ENCODE peak calls at places on chromosome 6, in six cellular contexts. E is stimulated activated CD8-positive, alpha-beta memory T cell treated with anti-CD3 and anti-CD28 coated beads, Interleukin-4, amount 100 ng/mL, for 24 hours; G is H9; K is GM12865; S is AG08396; M is effector memory CD4-positive, alpha-beta T cell. I is an unnamed sample.

GRCh38 chr6:157164972-157165371 is 158.3 kb downstream of the TMEM242 start:
- DNase-seq in E (no peak), G (no peak), K (no peak), S (no peak), M (no peak), I (no peak)

GRCh38 chr6:106309766-106310373 is 15.7 kb downstream of the ATG5 start:
- DNase-seq in E (no peak), G (no peak), K (no peak), S (peak), M (no peak), I (no peak)

GRCh38 chr6:47247227-47247797 is 62.4 kb downstream of the TNFRSF21 start:
- DNase-seq in E (no peak), G (no peak), K (peak), S (peak), M (no peak), I (no peak)

GRCh38 chr6:130965657-130966056 is 97.4 kb downstream of the EPB41L2 start:
- DNase-seq in E (no peak), G (no peak), K (no peak), S (peak), M (no peak), I (no peak)

GRCh38 chr6:144695858-144696533 is 410.9 kb downstream of the UTRN start:
- DNase-seq in E (no peak), G (no peak), K (no peak), S (no peak), M (no peak), I (no peak)

GRCh38 chr6:167530960-167531359 is 206.1 kb downstream of the TTLL2 start:
- DNase-seq in E (no peak), G (no peak), K (no peak), S (no peak), M (no peak), I (no peak)

GRCh38 chr6:42532038-42532669 is 31.7 kb upstream of the UBR2 start:
- DNase-seq in E (no peak), G (no peak), K (peak), S (peak), M (no peak), I (peak)

GRCh38 chr6:101666256-101666655 is 272.7 kb downstream of the GRIK2 start:
- DNase-seq in E (no peak), G (no peak), K (no peak), S (peak), M (no peak), I (peak)

GRCh38 chr6:56375806-56376205 is 128.4 kb upstream of the COL21A1 start:
- DNase-seq in E (no peak), G (no peak), K (no peak), S (no peak), M (no peak), I (no peak)

GRCh38 chr6:81736428-81736827 is 16.1 kb downstream of the TENT5A start:
- DNase-seq in E (no peak), G (no peak), K (no peak), S (no peak), M (no peak), I (no peak)

GRCh38 chr6:112017169-112017568 is 36.7 kb upstream of the CCN6 start:
- DNase-seq in E (no peak), G (no peak), K (no peak), S (no peak), M (no peak), I (no peak)

GRCh38 chr6:89257346-89257745 is 40.2 kb upstream of the GABRR1 start:
- DNase-seq in E (no peak), G (no peak), K (no peak), S (peak), M (no peak), I (no peak)

GRCh38 chr6:56571605-56572004 is 71.1 kb downstream of the DST start:
- DNase-seq in E (no peak), G (no peak), K (no peak), S (no peak), M (no peak), I (no peak)

GRCh38 chr6:163529605-163530004 is 115.1 kb downstream of the QKI start:
- DNase-seq in E (no peak), G (no peak), K (no peak), S (peak), M (no peak), I (peak)

GRCh38 chr6:149055195-149055899 is 262.2 kb upstream of the TAB2 start:
- DNase-seq in E (no peak), G (no peak), K (peak), S (no peak), M (no peak), I (no peak)

GRCh38 chr6:108114861-108115597 is 40.5 kb upstream of the OSTM1 start:
- DNase-seq in E (no peak), G (peak), K (no peak), S (peak), M (no peak), I (peak)

GRCh38 chr6:51559059-51559458 is 528.4 kb downstream of the PKHD1 start:
- DNase-seq in E (no peak), G (peak), K (peak), S (no peak), M (no peak), I (no peak)

GRCh38 chr6:7939864-7940228 is 29.3 kb upstream of the TXNDC5 start:
- DNase-seq in E (no peak), G (no peak), K (no peak), S (no peak), M (no peak), I (no peak)

GRCh38 chr6:155066371-155066770 is 71.3 kb downstream of the TIAM2 start:
- DNase-seq in E (no peak), G (no peak), K (no peak), S (peak), M (no peak), I (peak)

GRCh38 chr6:100706491-100706890 is 174.6 kb downstream of the ASCC3 start:
- DNase-seq in E (no peak), G (no peak), K (no peak), S (no peak), M (no peak), I (no peak)

GRCh38 chr6:14450133-14451040 is 332.8 kb downstream of the CD83 start:
- DNase-seq in E (no peak), G (no peak), K (no peak), S (no peak), M (no peak), I (no peak)

GRCh38 chr6:22113046-22113766 is 183.6 kb downstream of the PRL start:
- DNase-seq in E (no peak), G (no peak), K (no peak), S (peak), M (no peak), I (peak)

GRCh38 chr6:73308712-73309533 is 45.2 kb downstream of the DPPA5 start:
- DNase-seq in E (no peak), G (peak), K (peak), S (no peak), M (no peak), I (peak)

I was measured in MG63.